ENCODE peak calls at places on chromosomes 16 and 17, in six cellular contexts. One of them, this sample, is unnamed.

GRCh38 chr16:67349172-67349571 is 22.6 kb downstream of the LRRC36 start:
- DNase-seq in retina: peak; percentile 14
- DNase-seq in endodermal cell: no peak
- DNase-seq in KG1: peak; percentile 32
- DNase-seq in activated T-cell treated with anti-CD3 and anti-CD28 coated beads for 1 hour: no peak
- DNase-seq in dorsolateral prefrontal cortex: no peak
- DNase-seq in this sample: peak; percentile 69

GRCh38 chr17:44164476-44164875 is 6.0 kb upstream of the ASB16 start:
- DNase-seq in retina: no peak
- DNase-seq in endodermal cell: no peak
- DNase-seq in KG1: no peak
- DNase-seq in activated T-cell treated with anti-CD3 and anti-CD28 coated beads for 1 hour: no peak
- DNase-seq in dorsolateral prefrontal cortex: no peak
- DNase-seq in this sample: no peak

GRCh38 chr16:19884611-19885455 is at the start of gene GPRC5B:
- DNase-seq in retina: peak; percentile 69
- DNase-seq in endodermal cell: peak; percentile 82
- DNase-seq in KG1: peak; percentile 27
- DNase-seq in activated T-cell treated with anti-CD3 and anti-CD28 coated beads for 1 hour: peak; percentile 33
- DNase-seq in dorsolateral prefrontal cortex: peak; percentile 81
- DNase-seq in this sample: peak; percentile 3

GRCh38 chr17:76076765-76077581 is 2.0 kb upstream of the ZACN start:
- DNase-seq in retina: peak; percentile 72
- DNase-seq in endodermal cell: peak; percentile 85
- DNase-seq in KG1: no peak
- DNase-seq in activated T-cell treated with anti-CD3 and anti-CD28 coated beads for 1 hour: no peak
- DNase-seq in dorsolateral prefrontal cortex: no peak
- DNase-seq in this sample: no peak

GRCh38 chr17:52744179-52744578 is 585.7 kb upstream of the CA10 start:
- DNase-seq in retina: peak; percentile 16
- DNase-seq in endodermal cell: no peak
- DNase-seq in KG1: no peak
- DNase-seq in activated T-cell treated with anti-CD3 and anti-CD28 coated beads for 1 hour: no peak
- DNase-seq in dorsolateral prefrontal cortex: no peak
- DNase-seq in this sample: no peak

GRCh38 chr17:948284-948852 is 31.2 kb downstream of the NXN start:
- DNase-seq in retina: peak; percentile 71
- DNase-seq in endodermal cell: peak; percentile 89
- DNase-seq in KG1: no peak
- DNase-seq in activated T-cell treated with anti-CD3 and anti-CD28 coated beads for 1 hour: no peak
- DNase-seq in dorsolateral prefrontal cortex: no peak
- DNase-seq in this sample: no peak

GRCh38 chr17:9924735-9925191 is 19.7 kb upstream of the RCVRN start:
- DNase-seq in retina: peak; percentile 78
- DNase-seq in endodermal cell: peak; percentile 80
- DNase-seq in KG1: no peak
- DNase-seq in activated T-cell treated with anti-CD3 and anti-CD28 coated beads for 1 hour: no peak
- DNase-seq in dorsolateral prefrontal cortex: no peak
- DNase-seq in this sample: peak; percentile 54

GRCh38 chr16:72072514-72073342 is 9.7 kb downstream of the HPR start:
- DNase-seq in retina: peak; percentile 42
- DNase-seq in endodermal cell: peak; percentile 80
- DNase-seq in KG1: no peak
- DNase-seq in activated T-cell treated with anti-CD3 and anti-CD28 coated beads for 1 hour: no peak
- DNase-seq in dorsolateral prefrontal cortex: no peak
- DNase-seq in this sample: no peak

GRCh38 chr16:19410435-19411153 is 7.1 kb upstream of the TMC5 start:
- DNase-seq in retina: peak; percentile 82
- DNase-seq in endodermal cell: peak; percentile 91
- DNase-seq in KG1: no peak
- DNase-seq in activated T-cell treated with anti-CD3 and anti-CD28 coated beads for 1 hour: no peak
- DNase-seq in dorsolateral prefrontal cortex: no peak
- DNase-seq in this sample: no peak

GRCh38 chr16:77060614-77061013 is 130.4 kb upstream of the MON1B start:
- DNase-seq in retina: no peak
- DNase-seq in endodermal cell: no peak
- DNase-seq in KG1: no peak
- DNase-seq in activated T-cell treated with anti-CD3 and anti-CD28 coated beads for 1 hour: no peak
- DNase-seq in dorsolateral prefrontal cortex: no peak
- DNase-seq in this sample: no peak

This sample was measured in Kasumi-1.